ENCODE peak calls at places on chromosomes 7 and 10, in eight cellular contexts. Z is substantia nigra, J is WERI-Rb-1, B is cardiac muscle cell, P is prostate gland, S is heart left ventricle, H is HL-60, U is MM.1S. L is an unnamed sample.

GRCh38 chr7:157484411-157485081 is 147.7 kb downstream of the DNAJB6 start:
- DNase-seq in J (no peak), B (no peak), S (peak), H (no peak), U (no peak), P (no peak), Z (no peak), L (no peak)

GRCh38 chr10:12534824-12535223 is 185.5 kb downstream of the CAMK1D start:
- DNase-seq in S (no peak), J (no peak), B (no peak), H (no peak), Z (no peak), U (no peak), P (no peak), L (no peak)

GRCh38 chr7:32958046-32959025 is 1.1 kb downstream of the FKBP9 start:
- DNase-seq in U (no peak), H (no peak), P (peak), S (peak), J (no peak), B (peak), Z (no peak), L (no peak)

GRCh38 chr10:122727426-122727825 is 27.8 kb upstream of the C10orf120 start:
- DNase-seq in S (no peak), Z (no peak), H (no peak), U (no peak), P (no peak), J (no peak), B (no peak), L (no peak)

GRCh38 chr10:92177546-92177945 is 113.3 kb downstream of the CPEB3 start:
- DNase-seq in J (no peak), S (no peak), P (no peak), U (no peak), H (no peak), B (peak), Z (no peak), L (no peak)

GRCh38 chr7:137142376-137142775 is 201.2 kb downstream of the PTN start:
- DNase-seq in S (no peak), Z (no peak), P (no peak), U (no peak), H (no peak), B (no peak), J (no peak), L (no peak)

GRCh38 chr10:86334515-86335085 is 32.0 kb downstream of the GRID1 start:
- DNase-seq in U (no peak), P (peak), H (no peak), J (peak), B (no peak), S (no peak), Z (no peak), L (no peak)

GRCh38 chr10:118214751-118215150 is 127.4 kb downstream of the FAM204A start:
- DNase-seq in J (no peak), Z (no peak), P (no peak), H (no peak), B (no peak), S (no peak), U (no peak), L (no peak)

GRCh38 chr10:121592155-121592890 is 5.9 kb downstream of the FGFR2 start:
- DNase-seq in S (no peak), P (no peak), Z (no peak), U (no peak), J (no peak), B (no peak), H (no peak), L (no peak)

GRCh38 chr7:117051808-117052207 is 98.5 kb downstream of the ST7 start:
- DNase-seq in U (no peak), B (no peak), H (no peak), J (no peak), P (no peak), S (no peak), Z (no peak), L (peak)

GRCh38 chr10:52706347-52707070 is 66.1 kb downstream of the MBL2 start:
- DNase-seq in H (no peak), J (no peak), S (no peak), B (peak), P (no peak), Z (no peak), U (no peak), L (no peak)

GRCh38 chr10:117544729-117545140 is 2.2 kb downstream of the EMX2 start:
- DNase-seq in J (no peak), P (no peak), B (no peak), U (no peak), Z (no peak), S (no peak), H (no peak), L (no peak)

GRCh38 chr10:87794285-87794684 is 23.7 kb downstream of the ATAD1 start:
- DNase-seq in U (no peak), B (peak), J (no peak), P (no peak), Z (no peak), S (no peak), H (no peak), L (no peak)

GRCh38 chr7:145795132-145795531 is 321.5 kb upstream of the CNTNAP2 start:
- DNase-seq in H (no peak), Z (no peak), P (no peak), S (no peak), B (no peak), U (no peak), J (no peak), L (no peak)

GRCh38 chr10:90192825-90193224 is 491.4 kb downstream of the KIF20B start:
- DNase-seq in B (no peak), J (no peak), H (no peak), S (no peak), U (no peak), P (no peak), Z (no peak), L (no peak)
- H3K27ac ChIP-seq in B (no peak), J (no peak), H (no peak), S (no peak), U (no peak), P (no peak), Z (no peak), L (no peak)

DNA sequence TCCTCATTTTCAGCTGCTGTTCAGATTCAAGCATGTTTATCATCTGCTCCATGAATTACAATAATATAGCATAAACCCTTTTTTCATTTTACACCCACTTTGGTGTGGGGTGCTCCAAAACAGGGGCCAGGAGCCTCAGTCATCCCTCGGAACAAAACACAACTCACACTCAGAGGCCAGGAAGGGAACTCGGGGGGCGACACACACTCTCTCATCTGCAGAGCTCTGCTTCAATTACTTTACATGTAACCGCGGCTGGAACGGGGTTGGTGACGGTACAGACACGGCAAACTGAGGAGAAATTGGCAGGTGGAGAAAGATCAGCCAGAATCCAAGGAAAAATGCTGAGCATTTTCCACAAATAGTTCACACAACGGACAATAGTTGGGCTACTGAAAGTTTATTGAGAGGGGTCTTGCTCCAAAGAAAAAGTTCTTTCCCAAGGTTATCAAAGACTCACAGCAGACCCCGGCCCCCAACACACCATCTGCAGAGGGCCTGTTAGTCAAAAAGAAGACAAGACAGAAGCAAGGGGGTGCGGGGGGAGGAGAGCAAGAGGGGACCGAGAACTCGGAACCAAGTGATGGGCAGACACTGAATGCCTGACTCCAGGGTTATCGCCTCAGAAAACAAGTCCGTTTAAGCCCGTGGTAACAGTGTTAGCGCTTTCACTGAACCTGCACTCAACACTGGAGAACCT is 20.5 kb downstream of the DIP2C start:
- DNase-seq in U (no peak), H (no peak), P (no peak), B (no peak), S (no peak), Z (no peak), J (no peak), L (no peak)
- H3K27ac ChIP-seq in U (no peak), H (no peak), P (no peak), B (no peak), S (no peak), Z (peak), J (no peak), L (no peak)

DNA sequence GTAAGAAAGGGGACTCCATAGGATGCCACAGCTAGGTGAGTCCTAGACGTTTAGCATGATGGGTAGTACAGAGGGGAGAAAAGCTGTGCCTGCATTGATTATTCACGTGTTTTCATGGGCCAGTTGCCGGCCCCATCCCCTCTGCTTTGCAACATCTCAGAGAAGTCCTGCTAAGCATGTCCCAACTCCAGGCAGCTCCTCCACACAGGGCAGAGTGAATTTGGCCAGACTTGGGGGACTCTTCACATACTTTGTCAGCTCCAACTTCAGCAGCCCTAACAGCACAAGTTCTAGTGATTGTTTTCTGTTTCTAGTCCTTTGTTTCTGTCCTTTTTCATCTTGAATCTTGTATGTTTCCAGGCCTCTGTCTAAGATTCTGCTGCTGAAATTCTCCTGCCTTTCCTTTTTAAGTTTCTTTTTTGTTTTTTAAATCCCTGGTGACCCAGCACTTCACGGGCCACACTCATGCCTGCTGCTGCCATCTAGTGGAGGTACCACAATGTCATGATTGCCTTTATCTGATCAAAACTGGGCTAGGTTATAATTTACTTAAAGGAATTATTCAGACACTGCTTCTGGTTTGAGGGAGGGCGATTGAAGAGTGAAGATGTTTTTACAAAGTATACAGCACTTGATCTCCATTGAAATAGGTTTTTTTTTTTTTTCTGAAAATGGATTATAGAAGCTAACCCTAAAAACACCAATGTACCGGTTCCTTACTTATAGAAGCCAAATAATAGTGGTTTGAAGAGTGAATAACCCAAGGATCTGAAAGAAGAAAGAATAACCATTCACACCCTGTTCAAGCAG is 276.9 kb downstream of the CSTF2T start:
- DNase-seq in P (peak), S (peak), H (peak), Z (no peak), U (peak), J (peak), B (peak), L (peak)
- H3K27ac ChIP-seq in P (no peak), S (peak), H (no peak), Z (no peak), U (no peak), J (no peak), B (peak), L (no peak)

GRCh38 chr7:6271091-6271658 is 1.2 kb downstream of the CYTH3 start:
- DNase-seq in U (no peak), J (no peak), Z (peak), H (peak), B (peak), P (no peak), S (no peak), L (peak)
- H3K27ac ChIP-seq in U (no peak), J (no peak), Z (peak), H (no peak), B (no peak), P (no peak), S (peak), L (no peak)

GRCh38 chr7:73766556-73767229 is 3.4 kb downstream of the CLDN3 start:
- DNase-seq in B (no peak), U (peak), S (no peak), P (peak), Z (no peak), J (no peak), H (no peak), L (no peak)

GRCh38 chr7:73769481-73770001 is 529 bp downstream of the CLDN3 start:
- DNase-seq in H (no peak), U (no peak), S (no peak), B (no peak), P (no peak), J (no peak), Z (no peak), L (no peak)

GRCh38 chr7:73768661-73769480 is 1.2 kb downstream of the CLDN3 start:
- DNase-seq in H (no peak), J (no peak), Z (no peak), P (no peak), B (no peak), U (no peak), S (no peak), L (no peak)

GRCh38 chr7:73770860-73771665 is 993 bp upstream of the CLDN3 start:
- DNase-seq in S (no peak), P (no peak), J (no peak), U (no peak), Z (no peak), B (no peak), H (no peak), L (no peak)

DNA sequence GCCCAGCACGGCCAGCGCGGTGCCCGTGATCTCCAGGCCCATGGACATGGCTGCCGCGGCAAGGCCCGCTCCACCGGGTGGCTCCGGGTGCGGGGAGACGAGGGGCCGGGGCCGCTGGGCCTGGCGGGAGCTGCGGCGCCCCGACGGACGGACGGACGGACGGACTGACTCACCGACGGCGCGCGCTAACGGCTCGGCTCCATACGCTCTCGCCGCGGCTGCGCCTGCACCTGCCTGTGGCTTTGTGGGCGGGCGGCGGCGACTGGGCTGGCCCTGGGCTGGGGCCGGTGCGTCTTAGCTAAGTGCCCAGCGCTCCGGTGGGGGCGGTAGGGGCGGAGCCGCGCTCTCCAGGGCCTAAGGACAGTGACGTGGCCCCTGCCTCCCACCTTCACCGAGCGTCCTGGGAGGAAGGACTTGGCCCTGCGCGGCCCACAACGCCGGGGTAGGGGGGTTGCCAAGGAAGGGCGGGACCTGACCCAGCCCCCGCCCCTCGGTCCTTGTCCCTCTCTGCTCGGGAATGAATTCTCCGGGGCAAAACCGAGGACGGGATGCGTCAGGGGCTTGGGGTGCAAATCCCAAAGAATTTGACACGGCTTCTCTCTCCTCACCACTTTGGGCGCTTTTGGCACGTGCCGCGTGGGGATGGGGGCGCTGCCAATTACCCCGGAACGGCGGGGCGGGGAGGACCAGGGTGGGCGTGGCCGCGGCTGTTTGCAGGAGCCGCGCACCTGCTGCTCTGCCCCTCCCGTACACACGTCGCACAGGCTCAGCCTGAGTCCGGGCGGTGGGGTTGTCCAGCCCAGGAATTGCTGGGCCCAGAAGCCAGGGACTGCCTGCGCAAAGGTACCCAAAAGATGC is at the start of gene CLDN3:
- DNase-seq in H (no peak), U (no peak), Z (no peak), P (peak), S (no peak), J (peak), B (no peak), L (no peak)
- H3K27ac ChIP-seq in H (no peak), U (no peak), Z (no peak), P (peak), S (no peak), J (peak), B (no peak), L (no peak)

DNA sequence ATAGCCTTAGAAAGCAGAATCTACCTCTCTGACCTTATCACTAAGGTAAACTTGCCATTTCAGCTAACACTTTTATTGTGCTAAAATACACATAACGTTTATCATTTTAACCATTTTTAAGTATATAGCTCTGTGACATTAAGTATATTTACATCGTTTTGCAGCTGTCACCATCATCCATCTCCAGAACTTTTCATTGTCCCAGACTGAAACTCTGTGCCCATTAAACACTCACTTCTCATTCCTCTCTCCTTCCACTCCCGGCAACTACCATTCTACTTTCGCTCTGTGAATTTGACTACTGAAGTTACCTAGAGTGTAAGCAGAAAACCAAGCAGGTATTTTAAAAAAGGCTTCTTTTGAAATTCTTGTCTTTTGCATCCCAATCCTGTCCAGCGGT is 1.3 kb downstream of the DDX50 start:
- DNase-seq in Z (no peak), P (no peak), B (no peak), J (no peak), H (no peak), S (no peak), U (no peak), L (no peak)
- H3K27ac ChIP-seq in Z (no peak), P (no peak), B (peak), J (no peak), H (no peak), S (no peak), U (no peak), L (no peak)

GRCh38 chr7:101200862-101201599 is at the start of gene MOGAT3:
- DNase-seq in B (no peak), P (no peak), J (no peak), S (no peak), H (no peak), Z (no peak), U (no peak), L (no peak)
- H3K27ac ChIP-seq in B (no peak), P (no peak), J (no peak), S (no peak), H (no peak), Z (no peak), U (no peak), L (no peak)

GRCh38 chr7:336810-337566 is 47.0 kb downstream of the FOXL3 start:
- DNase-seq in S (no peak), B (no peak), P (no peak), J (no peak), Z (no peak), U (no peak), H (no peak), L (no peak)
- H3K27ac ChIP-seq in S (no peak), B (no peak), P (no peak), J (no peak), Z (no peak), U (no peak), H (no peak), L (no peak)

L was measured in caudate nucleus.